ENCODE peak calls at places on chromosomes 5 and 9, in ten cellular contexts. One of them, this sample, is unnamed.

GRCh38 chr5:176436641-176437040 is 11.5 kb upstream of the FAF2 start:
- DNase-seq in activated CD4-positive, alpha-beta memory T cell treated with anti-CD3 and anti-CD28 coated beads, Interleukin-2, amount 10 ng/mL, durations not matched to agents 7 days and 5 days: no peak
- DNase-seq in Karpas-422: no peak
- DNase-seq in HFFc6: no peak
- DNase-seq in retina: no peak
- DNase-seq in A172: peak
- DNase-seq in PC-3: peak
- DNase-seq in psoas muscle: no peak
- DNase-seq in NCI-H460: no peak
- DNase-seq in Calu3: no peak
- DNase-seq in this sample: no peak

GRCh38 chr5:2732850-2733249 is 18.6 kb downstream of the IRX2 start:
- DNase-seq in Calu3: no peak
- DNase-seq in A172: no peak
- DNase-seq in NCI-H460: no peak
- DNase-seq in retina: no peak
- DNase-seq in activated CD4-positive, alpha-beta memory T cell treated with anti-CD3 and anti-CD28 coated beads, Interleukin-2, amount 10 ng/mL, durations not matched to agents 7 days and 5 days: no peak
- DNase-seq in Karpas-422: no peak
- DNase-seq in HFFc6: no peak
- DNase-seq in psoas muscle: no peak
- DNase-seq in PC-3: no peak
- DNase-seq in this sample: no peak

GRCh38 chr5:104353371-104353770 is 790.8 kb upstream of the NUDT12 start:
- DNase-seq in PC-3: peak
- DNase-seq in psoas muscle: no peak
- DNase-seq in HFFc6: no peak
- DNase-seq in NCI-H460: no peak
- DNase-seq in Karpas-422: no peak
- DNase-seq in A172: no peak
- DNase-seq in Calu3: no peak
- DNase-seq in retina: no peak
- DNase-seq in activated CD4-positive, alpha-beta memory T cell treated with anti-CD3 and anti-CD28 coated beads, Interleukin-2, amount 10 ng/mL, durations not matched to agents 7 days and 5 days: no peak
- DNase-seq in this sample: no peak

GRCh38 chr5:79544136-79544535 is 30.2 kb upstream of the HOMER1 start:
- DNase-seq in PC-3: no peak
- DNase-seq in psoas muscle: peak
- DNase-seq in Karpas-422: no peak
- DNase-seq in retina: no peak
- DNase-seq in Calu3: no peak
- DNase-seq in NCI-H460: no peak
- DNase-seq in A172: no peak
- DNase-seq in HFFc6: no peak
- DNase-seq in activated CD4-positive, alpha-beta memory T cell treated with anti-CD3 and anti-CD28 coated beads, Interleukin-2, amount 10 ng/mL, durations not matched to agents 7 days and 5 days: no peak
- DNase-seq in this sample: no peak

GRCh38 chr9:73270967-73271722 is 119.5 kb downstream of the ANXA1 start:
- DNase-seq in psoas muscle: no peak
- DNase-seq in Karpas-422: no peak
- DNase-seq in Calu3: peak
- DNase-seq in NCI-H460: peak
- DNase-seq in activated CD4-positive, alpha-beta memory T cell treated with anti-CD3 and anti-CD28 coated beads, Interleukin-2, amount 10 ng/mL, durations not matched to agents 7 days and 5 days: no peak
- DNase-seq in HFFc6: peak
- DNase-seq in retina: no peak
- DNase-seq in PC-3: peak
- DNase-seq in A172: peak
- DNase-seq in this sample: peak

GRCh38 chr5:139684881-139685749 is 37.0 kb downstream of the CXXC5 start:
- DNase-seq in Calu3: no peak
- DNase-seq in psoas muscle: peak
- DNase-seq in activated CD4-positive, alpha-beta memory T cell treated with anti-CD3 and anti-CD28 coated beads, Interleukin-2, amount 10 ng/mL, durations not matched to agents 7 days and 5 days: no peak
- DNase-seq in NCI-H460: no peak
- DNase-seq in PC-3: no peak
- DNase-seq in HFFc6: no peak
- DNase-seq in retina: no peak
- DNase-seq in Karpas-422: no peak
- DNase-seq in A172: no peak
- DNase-seq in this sample: no peak

GRCh38 chr5:141850183-141850768 is 27.9 kb downstream of the PCDH1 start:
- DNase-seq in NCI-H460: peak
- DNase-seq in retina: no peak
- DNase-seq in psoas muscle: no peak
- DNase-seq in PC-3: peak
- DNase-seq in activated CD4-positive, alpha-beta memory T cell treated with anti-CD3 and anti-CD28 coated beads, Interleukin-2, amount 10 ng/mL, durations not matched to agents 7 days and 5 days: no peak
- DNase-seq in Calu3: peak
- DNase-seq in Karpas-422: peak
- DNase-seq in A172: peak
- DNase-seq in HFFc6: peak
- DNase-seq in this sample: peak

GRCh38 chr5:115387816-115388215 is 91.4 kb upstream of the CCDC112 start:
- DNase-seq in HFFc6: no peak
- DNase-seq in NCI-H460: no peak
- DNase-seq in retina: no peak
- DNase-seq in Karpas-422: no peak
- DNase-seq in A172: no peak
- DNase-seq in Calu3: no peak
- DNase-seq in activated CD4-positive, alpha-beta memory T cell treated with anti-CD3 and anti-CD28 coated beads, Interleukin-2, amount 10 ng/mL, durations not matched to agents 7 days and 5 days: no peak
- DNase-seq in psoas muscle: no peak
- DNase-seq in PC-3: no peak
- DNase-seq in this sample: no peak

GRCh38 chr9:22041329-22041728 is 32.2 kb upstream of the CDKN2B start:
- DNase-seq in activated CD4-positive, alpha-beta memory T cell treated with anti-CD3 and anti-CD28 coated beads, Interleukin-2, amount 10 ng/mL, durations not matched to agents 7 days and 5 days: no peak
- DNase-seq in A172: no peak
- DNase-seq in PC-3: no peak
- DNase-seq in HFFc6: no peak
- DNase-seq in NCI-H460: no peak
- DNase-seq in psoas muscle: no peak
- DNase-seq in retina: no peak
- DNase-seq in Karpas-422: no peak
- DNase-seq in Calu3: no peak
- DNase-seq in this sample: no peak

GRCh38 chr9:19643875-19644274 is 145.0 kb downstream of the SLC24A2 start:
- DNase-seq in Calu3: no peak
- DNase-seq in PC-3: no peak
- DNase-seq in activated CD4-positive, alpha-beta memory T cell treated with anti-CD3 and anti-CD28 coated beads, Interleukin-2, amount 10 ng/mL, durations not matched to agents 7 days and 5 days: no peak
- DNase-seq in psoas muscle: no peak
- DNase-seq in HFFc6: no peak
- DNase-seq in retina: no peak
- DNase-seq in NCI-H460: no peak
- DNase-seq in Karpas-422: no peak
- DNase-seq in A172: no peak
- DNase-seq in this sample: no peak

GRCh38 chr5:177985430-177986040 is 10.5 kb downstream of the PROP1 start:
- DNase-seq in A172: no peak
- DNase-seq in PC-3: no peak
- DNase-seq in NCI-H460: no peak
- DNase-seq in retina: peak
- DNase-seq in Karpas-422: peak
- DNase-seq in HFFc6: no peak
- DNase-seq in Calu3: no peak
- DNase-seq in psoas muscle: no peak
- DNase-seq in activated CD4-positive, alpha-beta memory T cell treated with anti-CD3 and anti-CD28 coated beads, Interleukin-2, amount 10 ng/mL, durations not matched to agents 7 days and 5 days: no peak
- DNase-seq in this sample: no peak

GRCh38 chr5:173472784-173473278 is 143.6 kb downstream of the BOD1 start:
- DNase-seq in Calu3: no peak
- DNase-seq in retina: no peak
- DNase-seq in A172: peak
- DNase-seq in activated CD4-positive, alpha-beta memory T cell treated with anti-CD3 and anti-CD28 coated beads, Interleukin-2, amount 10 ng/mL, durations not matched to agents 7 days and 5 days: no peak
- DNase-seq in PC-3: no peak
- DNase-seq in NCI-H460: no peak
- DNase-seq in Karpas-422: no peak
- DNase-seq in HFFc6: peak
- DNase-seq in psoas muscle: peak
- DNase-seq in this sample: no peak

GRCh38 chr5:38403407-38403806 is 145.0 kb downstream of the EGFLAM start:
- DNase-seq in Calu3: no peak
- DNase-seq in Karpas-422: no peak
- DNase-seq in activated CD4-positive, alpha-beta memory T cell treated with anti-CD3 and anti-CD28 coated beads, Interleukin-2, amount 10 ng/mL, durations not matched to agents 7 days and 5 days: no peak
- DNase-seq in A172: peak
- DNase-seq in HFFc6: no peak
- DNase-seq in PC-3: peak
- DNase-seq in NCI-H460: no peak
- DNase-seq in retina: no peak
- DNase-seq in psoas muscle: no peak
- DNase-seq in this sample: peak

GRCh38 chr9:127183814-127184582 is 61.6 kb upstream of the ANGPTL2 start:
- DNase-seq in psoas muscle: no peak
- DNase-seq in A172: no peak
- DNase-seq in PC-3: no peak
- DNase-seq in Calu3: no peak
- DNase-seq in retina: no peak
- DNase-seq in activated CD4-positive, alpha-beta memory T cell treated with anti-CD3 and anti-CD28 coated beads, Interleukin-2, amount 10 ng/mL, durations not matched to agents 7 days and 5 days: no peak
- DNase-seq in NCI-H460: no peak
- DNase-seq in HFFc6: no peak
- DNase-seq in Karpas-422: no peak
- DNase-seq in this sample: no peak

GRCh38 chr5:151157426-151158286 is at the start of gene ANXA6:
- DNase-seq in A172: peak
- DNase-seq in PC-3: peak
- DNase-seq in activated CD4-positive, alpha-beta memory T cell treated with anti-CD3 and anti-CD28 coated beads, Interleukin-2, amount 10 ng/mL, durations not matched to agents 7 days and 5 days: peak
- DNase-seq in Calu3: peak
- DNase-seq in HFFc6: peak
- DNase-seq in Karpas-422: peak
- DNase-seq in psoas muscle: peak
- DNase-seq in retina: peak
- DNase-seq in NCI-H460: peak
- DNase-seq in this sample: peak

GRCh38 chr5:176530983-176531901 is 6.0 kb downstream of the RNF44 start:
- DNase-seq in PC-3: no peak
- DNase-seq in A172: peak
- DNase-seq in psoas muscle: no peak
- DNase-seq in Calu3: no peak
- DNase-seq in activated CD4-positive, alpha-beta memory T cell treated with anti-CD3 and anti-CD28 coated beads, Interleukin-2, amount 10 ng/mL, durations not matched to agents 7 days and 5 days: no peak
- DNase-seq in Karpas-422: no peak
- DNase-seq in retina: no peak
- DNase-seq in HFFc6: peak
- DNase-seq in NCI-H460: no peak
- DNase-seq in this sample: no peak

GRCh38 chr5:135950611-135951010 is 4.2 kb downstream of the LECT2 start:
- DNase-seq in PC-3: no peak
- DNase-seq in Calu3: no peak
- DNase-seq in A172: no peak
- DNase-seq in HFFc6: peak
- DNase-seq in NCI-H460: no peak
- DNase-seq in activated CD4-positive, alpha-beta memory T cell treated with anti-CD3 and anti-CD28 coated beads, Interleukin-2, amount 10 ng/mL, durations not matched to agents 7 days and 5 days: no peak
- DNase-seq in retina: no peak
- DNase-seq in psoas muscle: no peak
- DNase-seq in Karpas-422: no peak
- DNase-seq in this sample: no peak

GRCh38 chr9:93679536-93680444 is 103.4 kb downstream of the PHF2 start:
- DNase-seq in Karpas-422: no peak
- DNase-seq in HFFc6: no peak
- DNase-seq in retina: no peak
- DNase-seq in Calu3: no peak
- DNase-seq in psoas muscle: no peak
- DNase-seq in NCI-H460: no peak
- DNase-seq in PC-3: no peak
- DNase-seq in A172: no peak
- DNase-seq in activated CD4-positive, alpha-beta memory T cell treated with anti-CD3 and anti-CD28 coated beads, Interleukin-2, amount 10 ng/mL, durations not matched to agents 7 days and 5 days: peak
- DNase-seq in this sample: no peak

GRCh38 chr5:78232163-78232562 is 62.3 kb downstream of the AP3B1 start:
- DNase-seq in NCI-H460: no peak
- DNase-seq in retina: no peak
- DNase-seq in HFFc6: no peak
- DNase-seq in Calu3: no peak
- DNase-seq in activated CD4-positive, alpha-beta memory T cell treated with anti-CD3 and anti-CD28 coated beads, Interleukin-2, amount 10 ng/mL, durations not matched to agents 7 days and 5 days: no peak
- DNase-seq in A172: no peak
- DNase-seq in psoas muscle: no peak
- DNase-seq in Karpas-422: no peak
- DNase-seq in PC-3: no peak
- DNase-seq in this sample: no peak

GRCh38 chr5:2699686-2700085 is 51.8 kb downstream of the IRX2 start:
- DNase-seq in NCI-H460: no peak
- DNase-seq in Calu3: no peak
- DNase-seq in activated CD4-positive, alpha-beta memory T cell treated with anti-CD3 and anti-CD28 coated beads, Interleukin-2, amount 10 ng/mL, durations not matched to agents 7 days and 5 days: no peak
- DNase-seq in A172: no peak
- DNase-seq in HFFc6: no peak
- DNase-seq in psoas muscle: no peak
- DNase-seq in PC-3: no peak
- DNase-seq in retina: no peak
- DNase-seq in Karpas-422: no peak
- DNase-seq in this sample: no peak

GRCh38 chr5:5700549-5700948 is 278.1 kb downstream of the ICE1 start:
- DNase-seq in psoas muscle: no peak
- DNase-seq in PC-3: no peak
- DNase-seq in A172: no peak
- DNase-seq in retina: no peak
- DNase-seq in HFFc6: no peak
- DNase-seq in activated CD4-positive, alpha-beta memory T cell treated with anti-CD3 and anti-CD28 coated beads, Interleukin-2, amount 10 ng/mL, durations not matched to agents 7 days and 5 days: no peak
- DNase-seq in Calu3: no peak
- DNase-seq in NCI-H460: no peak
- DNase-seq in Karpas-422: no peak
- DNase-seq in this sample: no peak

GRCh38 chr9:33170464-33171156 is 3.5 kb upstream of the B4GALT1 start:
- DNase-seq in A172: peak
- DNase-seq in Calu3: no peak
- DNase-seq in psoas muscle: peak
- DNase-seq in HFFc6: no peak
- DNase-seq in activated CD4-positive, alpha-beta memory T cell treated with anti-CD3 and anti-CD28 coated beads, Interleukin-2, amount 10 ng/mL, durations not matched to agents 7 days and 5 days: peak
- DNase-seq in PC-3: peak
- DNase-seq in Karpas-422: peak
- DNase-seq in NCI-H460: no peak
- DNase-seq in retina: no peak
- DNase-seq in this sample: no peak

GRCh38 chr5:142770650-142771609 is 753 bp downstream of the ARHGAP26 start:
- DNase-seq in activated CD4-positive, alpha-beta memory T cell treated with anti-CD3 and anti-CD28 coated beads, Interleukin-2, amount 10 ng/mL, durations not matched to agents 7 days and 5 days: peak
- DNase-seq in A172: peak
- DNase-seq in Karpas-422: peak
- DNase-seq in HFFc6: peak
- DNase-seq in PC-3: peak
- DNase-seq in Calu3: peak
- DNase-seq in NCI-H460: no peak
- DNase-seq in psoas muscle: peak
- DNase-seq in retina: peak
- DNase-seq in this sample: peak

GRCh38 chr5:67047180-67047579 is 149.4 kb downstream of the CD180 start:
- DNase-seq in PC-3: no peak
- DNase-seq in A172: no peak
- DNase-seq in psoas muscle: peak
- DNase-seq in HFFc6: no peak
- DNase-seq in Karpas-422: no peak
- DNase-seq in retina: no peak
- DNase-seq in NCI-H460: no peak
- DNase-seq in activated CD4-positive, alpha-beta memory T cell treated with anti-CD3 and anti-CD28 coated beads, Interleukin-2, amount 10 ng/mL, durations not matched to agents 7 days and 5 days: no peak
- DNase-seq in Calu3: no peak
- DNase-seq in this sample: no peak

GRCh38 chr5:170757182-170757601 is 26.3 kb upstream of the GABRP start:
- DNase-seq in Calu3: peak
- DNase-seq in Karpas-422: no peak
- DNase-seq in PC-3: peak
- DNase-seq in A172: peak
- DNase-seq in retina: no peak
- DNase-seq in NCI-H460: no peak
- DNase-seq in HFFc6: peak
- DNase-seq in psoas muscle: no peak
- DNase-seq in activated CD4-positive, alpha-beta memory T cell treated with anti-CD3 and anti-CD28 coated beads, Interleukin-2, amount 10 ng/mL, durations not matched to agents 7 days and 5 days: no peak
- DNase-seq in this sample: peak

GRCh38 chr5:27475063-27475462 is 436.7 kb upstream of the CDH9 start:
- DNase-seq in PC-3: no peak
- DNase-seq in Calu3: no peak
- DNase-seq in Karpas-422: no peak
- DNase-seq in retina: no peak
- DNase-seq in psoas muscle: no peak
- DNase-seq in NCI-H460: no peak
- DNase-seq in HFFc6: no peak
- DNase-seq in A172: no peak
- DNase-seq in activated CD4-positive, alpha-beta memory T cell treated with anti-CD3 and anti-CD28 coated beads, Interleukin-2, amount 10 ng/mL, durations not matched to agents 7 days and 5 days: no peak
- DNase-seq in this sample: no peak

This sample was measured in brain microvascular endothelial cell.